ENCODE peak calls at places on chromosome 4, in five cellular contexts. P is A549, Q is ovary, G is sigmoid colon, O is transverse colon. Z is an unnamed sample.

GRCh38 chr4:4248885-4249203 is 821 bp upstream of the TMEM128 start:
- DNase-seq in P (no peak), Q (no peak), G (no peak), O (no peak), Z (no peak)

GRCh38 chr4:140187316-140187695 is 33.3 kb upstream of the MAML3 start:
- DNase-seq in P (no peak), Q (no peak), G (no peak), O (no peak), Z (no peak)

GRCh38 chr4:14234330-14234729 is 606.8 kb upstream of the BOD1L1 start:
- DNase-seq in P (no peak), Q (no peak), G (no peak), O (no peak), Z (no peak)

GRCh38 chr4:75003979-75004378 is 71.1 kb downstream of the PARM1 start:
- DNase-seq in P (no peak), Q (no peak), G (no peak), O (no peak), Z (no peak)

GRCh38 chr4:2069161-2069971 is 10.2 kb downstream of the NAT8L start:
- DNase-seq in P (no peak), Q (no peak), G (peak), O (no peak), Z (no peak)

GRCh38 chr4:188930822-188931221 is 791.6 kb downstream of the TRIML1 start:
- DNase-seq in P (no peak), Q (no peak), G (no peak), O (no peak), Z (no peak)

GRCh38 chr4:6177587-6178197 is 22.7 kb downstream of the JAKMIP1 start:
- DNase-seq in P (peak), Q (no peak), G (no peak), O (peak), Z (no peak)

GRCh38 chr4:115370012-115370411 is 256.6 kb upstream of the NDST4 start:
- DNase-seq in P (no peak), Q (no peak), G (no peak), O (no peak), Z (no peak)

GRCh38 chr4:127188847-127189246 is 443.9 kb upstream of the INTU start:
- DNase-seq in P (peak), Q (no peak), G (no peak), O (no peak), Z (no peak)

DNA sequence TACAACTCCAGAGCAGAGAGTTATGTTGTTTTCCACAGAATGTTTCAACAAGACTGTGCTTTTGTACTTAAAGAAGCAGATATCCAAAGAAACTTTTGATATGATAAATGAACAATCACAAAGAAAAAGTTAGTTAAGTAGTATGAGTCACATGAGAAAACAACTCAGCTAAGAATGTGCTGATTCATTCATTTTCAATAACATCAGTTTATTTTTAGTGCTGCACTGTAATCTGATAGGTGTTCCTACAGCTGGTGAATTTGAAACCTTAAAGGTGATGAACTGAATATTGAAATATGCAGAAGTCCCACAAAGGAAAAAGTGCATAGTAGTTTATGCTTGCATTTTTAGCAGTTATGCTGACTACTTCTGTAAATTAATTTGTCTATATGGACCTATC is 180.3 kb upstream of the TENM3 start:
- DNase-seq in P (no peak), Q (no peak), G (no peak), O (no peak), Z (no peak)
- TF ChIP-seq EP300 in P (no peak), Q (no peak), G (no peak), O (no peak), Z (no peak)

DNA sequence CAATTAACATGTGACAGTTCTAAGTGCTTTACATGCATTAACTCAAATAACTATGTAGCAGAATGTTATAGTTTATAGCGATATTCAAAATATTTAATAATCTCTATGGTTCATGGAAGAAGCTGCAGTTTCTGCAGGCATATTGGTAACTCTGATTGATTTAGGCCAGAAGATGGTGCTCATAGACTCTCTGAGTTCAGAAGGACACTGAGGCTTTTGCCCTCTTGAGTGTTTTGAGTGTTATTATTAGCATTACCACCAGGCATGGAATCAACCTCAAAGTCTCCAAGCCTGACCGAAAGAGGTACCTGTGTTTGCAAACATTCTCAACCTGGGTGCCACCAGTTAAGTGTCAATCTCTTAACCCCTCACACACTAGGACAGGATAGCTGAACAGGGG is 792.3 kb upstream of the PCDH7 start:
- DNase-seq in P (no peak), Q (no peak), G (no peak), O (no peak), Z (no peak)
- TF ChIP-seq EP300 in P (no peak), Q (no peak), G (no peak), O (no peak), Z (no peak)

GRCh38 chr4:52035190-52035589 is 2.9 kb downstream of the SGCB start:
- DNase-seq in P (no peak), Q (no peak), G (no peak), O (no peak), Z (no peak)

GRCh38 chr4:52036875-52037274 is 1.2 kb downstream of the SGCB start:
- DNase-seq in P (no peak), Q (no peak), G (no peak), O (no peak), Z (no peak)

GRCh38 chr4:52037730-52038108 is 380 bp downstream of the SGCB start:
- DNase-seq in P (peak), Q (peak), G (peak), O (peak), Z (no peak)

DNA sequence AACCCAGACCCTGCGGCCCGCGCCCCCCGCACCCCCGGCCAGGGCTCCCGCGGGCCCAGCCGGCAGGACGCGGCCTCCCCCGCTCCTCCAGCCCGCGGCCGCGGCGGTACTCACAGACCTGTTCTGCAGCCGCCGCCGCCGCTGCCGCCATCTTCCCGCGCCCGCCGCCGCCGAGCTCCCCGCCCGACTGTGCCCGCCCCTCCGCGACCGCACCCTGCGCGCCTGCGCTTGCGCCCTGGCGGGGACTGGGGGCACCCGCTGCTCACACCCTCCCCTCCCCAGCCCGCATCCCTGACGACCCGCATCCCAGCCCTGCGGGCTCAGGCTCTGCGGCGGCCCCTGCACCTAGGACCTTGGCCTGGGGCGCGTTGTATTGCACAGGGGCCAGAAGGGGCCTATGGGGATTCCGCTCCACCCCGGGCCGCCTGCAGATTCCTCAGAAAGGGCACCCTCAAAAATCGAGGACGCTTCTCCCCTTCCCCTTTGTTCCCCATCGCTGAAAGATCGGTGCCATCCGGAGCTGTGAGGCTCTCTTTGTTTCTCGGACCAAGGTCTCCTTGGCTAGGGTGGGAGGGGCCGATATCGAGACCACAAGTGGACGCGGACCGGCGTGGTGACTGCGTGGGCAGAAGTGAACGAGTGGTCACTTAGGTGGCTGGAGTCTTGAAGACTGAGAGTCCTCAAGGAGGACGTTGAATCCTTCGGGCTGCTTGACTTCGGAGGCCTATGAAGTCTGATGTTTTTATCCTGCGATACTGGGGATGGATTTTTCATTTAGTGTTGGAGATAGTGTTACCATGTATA is at the start of gene SGCB:
- DNase-seq in P (peak), Q (peak), G (peak), O (peak), Z (peak)
- TF ChIP-seq EP300 in P (no peak), Q (no peak), G (no peak), O (no peak), Z (no peak)

DNA sequence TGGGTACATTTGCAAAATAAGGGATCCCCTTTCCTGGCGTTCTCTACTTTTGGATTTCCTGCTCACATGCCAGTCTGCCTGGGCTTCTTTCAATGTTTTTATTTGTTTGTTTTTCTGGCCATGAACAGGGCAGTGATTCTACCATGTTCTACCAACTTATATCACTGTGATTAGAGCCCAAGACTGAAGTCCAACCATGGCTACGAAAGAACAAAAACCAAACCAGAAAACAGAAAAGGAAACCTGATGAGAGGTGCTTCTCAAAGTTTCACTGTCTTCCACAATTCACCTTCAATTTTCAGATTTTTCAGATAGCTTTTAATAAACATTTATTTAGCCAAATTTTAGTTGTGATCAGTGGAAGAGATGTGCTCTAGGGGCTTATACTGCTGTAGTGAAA is 187.6 kb upstream of the TACR3 start:
- DNase-seq in P (no peak), Q (no peak), G (no peak), O (no peak), Z (no peak)
- TF ChIP-seq EP300 in P (no peak), Q (no peak), G (no peak), O (no peak), Z (no peak)

GRCh38 chr4:105274504-105274903 is 127.8 kb downstream of the TET2 start:
- DNase-seq in P (no peak), Q (no peak), G (no peak), O (no peak), Z (no peak)

GRCh38 chr4:105276361-105276760 is 129.7 kb downstream of the TET2 start:
- DNase-seq in P (no peak), Q (no peak), G (no peak), O (no peak), Z (no peak)

GRCh38 chr4:105279314-105279713 is 132.6 kb downstream of the TET2 start:
- DNase-seq in P (no peak), Q (no peak), G (no peak), O (no peak), Z (no peak)

GRCh38 chr4:105280338-105280809 is 133.7 kb downstream of the TET2 start:
- DNase-seq in P (no peak), Q (no peak), G (no peak), O (no peak), Z (no peak)

GRCh38 chr4:105277702-105278101 is 131.0 kb downstream of the TET2 start:
- DNase-seq in P (no peak), Q (no peak), G (no peak), O (no peak), Z (no peak)
- TF ChIP-seq EP300 in P (no peak), Q (no peak), G (no peak), O (no peak), Z (no peak)

DNA sequence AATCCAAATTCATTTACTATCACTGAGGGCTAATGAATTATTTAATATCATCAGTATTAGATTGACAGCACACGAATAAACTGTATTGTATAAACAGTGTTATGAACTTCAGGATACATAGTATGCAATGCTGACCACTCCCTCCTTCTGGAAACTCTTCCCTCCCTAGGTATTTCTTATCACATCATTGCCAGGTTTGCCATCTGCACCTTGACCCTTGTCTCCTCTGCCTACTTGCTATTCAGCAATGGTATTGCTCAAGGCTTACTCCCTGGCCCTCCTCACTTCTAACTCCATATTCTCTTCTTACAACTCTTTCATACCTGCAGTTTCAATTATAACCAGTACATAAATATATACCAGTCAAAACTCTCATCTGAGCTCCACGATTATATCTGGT is 38.9 kb downstream of the ATP8A1 start:
- DNase-seq in P (no peak), Q (no peak), G (no peak), O (peak), Z (no peak)
- TF ChIP-seq EP300 in P (no peak), Q (no peak), G (no peak), O (no peak), Z (no peak)